ENCODE peak calls at places on chromosomes 6 and 20, in five cellular contexts. F is fibroblast of the conjunctiva; H is activated CD4-positive, CD25-positive, alpha-beta regulatory T cell; Z is NCI-H1417 treated with DMSO at 0.1 percent for 48 hours; A is activated naive CD8-positive, alpha-beta T cell treated with anti-CD3 and anti-CD28 coated beads, Interleukin-2, amount 50 U/mL, for 16 hours. N is an unnamed sample.

GRCh38 chr6:150573041-150573681 is 26.5 kb upstream of the PLEKHG1 start:
- DNase-seq in Z (no peak), A (no peak), H (no peak), F (no peak), N (peak)

GRCh38 chr20:51628533-51629398 is 86.2 kb upstream of the NFATC2 start:
- DNase-seq in F (no peak), Z (no peak), H (no peak), A (no peak), N (no peak)

GRCh38 chr20:64111841-64112641 is 4.7 kb upstream of the NPBWR2 start:
- DNase-seq in A (no peak), F (no peak), Z (no peak), H (no peak), N (no peak)

GRCh38 chr20:54668271-54669053 is 193.1 kb downstream of the DOK5 start:
- DNase-seq in Z (no peak), H (no peak), A (no peak), F (no peak), N (peak)

GRCh38 chr6:137171824-137172733 is 1.4 kb downstream of the IL22RA2 start:
- DNase-seq in F (no peak), H (no peak), Z (no peak), A (no peak), N (peak)

GRCh38 chr6:23086100-23086499 is 516.7 kb downstream of the HDGFL1 start:
- DNase-seq in F (no peak), A (no peak), H (no peak), Z (no peak), N (no peak)

GRCh38 chr6:149140137-149140909 is 177.2 kb upstream of the TAB2 start:
- DNase-seq in H (no peak), Z (no peak), A (no peak), F (no peak), N (no peak)

GRCh38 chr6:8539446-8539845 is 104.1 kb upstream of the SLC35B3 start:
- DNase-seq in Z (no peak), F (no peak), H (no peak), A (no peak), N (peak)

GRCh38 chr6:136647363-136647763 is 97.1 kb upstream of the MAP7 start:
- DNase-seq in F (peak), Z (no peak), H (no peak), A (no peak), N (no peak)

GRCh38 chr6:165556116-165556843 is 106.8 kb downstream of the PDE10A start:
- DNase-seq in A (no peak), Z (no peak), F (no peak), H (no peak), N (peak)

GRCh38 chr6:43856005-43856765 is 86.2 kb downstream of the VEGFA start:
- DNase-seq in F (no peak), A (no peak), Z (no peak), H (no peak), N (peak)

GRCh38 chr6:168342626-168343025 is 23.0 kb upstream of the DACT2 start:
- DNase-seq in F (no peak), H (no peak), A (no peak), Z (no peak), N (no peak)

GRCh38 chr6:119814609-119815400 is 465.2 kb upstream of the MAN1A1 start:
- DNase-seq in Z (no peak), A (no peak), H (no peak), F (no peak), N (no peak)

GRCh38 chr6:3269412-3269975 is 10.7 kb downstream of the PSMG4 start:
- DNase-seq in Z (no peak), F (no peak), H (no peak), A (no peak), N (no peak)

GRCh38 chr20:20711413-20711812 is 1.0 kb downstream of the RALGAPA2 start:
- DNase-seq in Z (no peak), H (no peak), A (no peak), F (no peak), N (no peak)

GRCh38 chr6:142942805-142943227 is 2.2 kb downstream of the HIVEP2 start:
- DNase-seq in F (no peak), Z (no peak), H (no peak), A (no peak), N (peak)